ENCODE peak calls at places on chromosomes 6 and 20, in four cellular contexts. One of them, this sample, is unnamed.

GRCh38 chr6:106804238-106805016 is 170.1 kb downstream of the CD24 start:
- DNase-seq in fibroblast of the aortic adventitia: no peak
- DNase-seq in NCI-H1092: no peak
- DNase-seq in stimulated activated CD4-positive, alpha-beta T cell treated with anti-CD3 and anti-CD28 coated beads, Interleukin-4, amount 100 ng/mL, for 1 hour: no peak
- DNase-seq in this sample: no peak

GRCh38 chr6:3230275-3231212 is 3.1 kb upstream of the TUBB2B start:
- DNase-seq in fibroblast of the aortic adventitia: peak; percentile 19
- DNase-seq in NCI-H1092: peak; percentile 60
- DNase-seq in stimulated activated CD4-positive, alpha-beta T cell treated with anti-CD3 and anti-CD28 coated beads, Interleukin-4, amount 100 ng/mL, for 1 hour: no peak
- DNase-seq in this sample: no peak

GRCh38 chr6:41193884-41194283 is 7.1 kb downstream of the TREML2 start:
- DNase-seq in fibroblast of the aortic adventitia: no peak
- DNase-seq in stimulated activated CD4-positive, alpha-beta T cell treated with anti-CD3 and anti-CD28 coated beads, Interleukin-4, amount 100 ng/mL, for 1 hour: no peak
- DNase-seq in NCI-H1092: no peak
- DNase-seq in this sample: no peak

GRCh38 chr6:28522594-28523557 is 2.8 kb upstream of the GPX5 start:
- DNase-seq in fibroblast of the aortic adventitia: no peak
- DNase-seq in NCI-H1092: no peak
- DNase-seq in stimulated activated CD4-positive, alpha-beta T cell treated with anti-CD3 and anti-CD28 coated beads, Interleukin-4, amount 100 ng/mL, for 1 hour: peak; percentile 8
- DNase-seq in this sample: no peak

GRCh38 chr20:50368813-50369224 is 141.4 kb upstream of the PTPN1 start:
- DNase-seq in stimulated activated CD4-positive, alpha-beta T cell treated with anti-CD3 and anti-CD28 coated beads, Interleukin-4, amount 100 ng/mL, for 1 hour: no peak
- DNase-seq in fibroblast of the aortic adventitia: peak; percentile 34
- DNase-seq in NCI-H1092: no peak
- DNase-seq in this sample: no peak

GRCh38 chr20:6162239-6162638 is 39.4 kb upstream of the FERMT1 start:
- DNase-seq in fibroblast of the aortic adventitia: peak; percentile 77
- DNase-seq in NCI-H1092: peak; percentile 69
- DNase-seq in stimulated activated CD4-positive, alpha-beta T cell treated with anti-CD3 and anti-CD28 coated beads, Interleukin-4, amount 100 ng/mL, for 1 hour: no peak
- DNase-seq in this sample: peak; percentile 49

GRCh38 chr20:37711987-37712961 is 18.4 kb downstream of the CTNNBL1 start:
- DNase-seq in stimulated activated CD4-positive, alpha-beta T cell treated with anti-CD3 and anti-CD28 coated beads, Interleukin-4, amount 100 ng/mL, for 1 hour: no peak
- DNase-seq in NCI-H1092: peak; percentile 79
- DNase-seq in fibroblast of the aortic adventitia: no peak
- DNase-seq in this sample: no peak

GRCh38 chr6:87333033-87333432 is 4.0 kb upstream of the GJB7 start:
- DNase-seq in NCI-H1092: no peak
- DNase-seq in stimulated activated CD4-positive, alpha-beta T cell treated with anti-CD3 and anti-CD28 coated beads, Interleukin-4, amount 100 ng/mL, for 1 hour: no peak
- DNase-seq in fibroblast of the aortic adventitia: no peak
- DNase-seq in this sample: no peak

GRCh38 chr20:39069976-39070375 is 107.8 kb downstream of the DHX35 start:
- DNase-seq in fibroblast of the aortic adventitia: no peak
- DNase-seq in stimulated activated CD4-positive, alpha-beta T cell treated with anti-CD3 and anti-CD28 coated beads, Interleukin-4, amount 100 ng/mL, for 1 hour: no peak
- DNase-seq in NCI-H1092: no peak
- DNase-seq in this sample: no peak

GRCh38 chr6:36851632-36852031 is 12.4 kb upstream of the CPNE5 start:
- DNase-seq in stimulated activated CD4-positive, alpha-beta T cell treated with anti-CD3 and anti-CD28 coated beads, Interleukin-4, amount 100 ng/mL, for 1 hour: no peak
- DNase-seq in NCI-H1092: no peak
- DNase-seq in fibroblast of the aortic adventitia: peak; percentile 40
- DNase-seq in this sample: no peak

GRCh38 chr6:155031091-155031490 is 36.0 kb downstream of the TIAM2 start:
- DNase-seq in NCI-H1092: no peak
- DNase-seq in stimulated activated CD4-positive, alpha-beta T cell treated with anti-CD3 and anti-CD28 coated beads, Interleukin-4, amount 100 ng/mL, for 1 hour: no peak
- DNase-seq in fibroblast of the aortic adventitia: no peak
- DNase-seq in this sample: no peak

GRCh38 chr6:27168586-27169443 is 78.7 kb upstream of the PRSS16 start:
- DNase-seq in fibroblast of the aortic adventitia: peak; percentile 54
- DNase-seq in stimulated activated CD4-positive, alpha-beta T cell treated with anti-CD3 and anti-CD28 coated beads, Interleukin-4, amount 100 ng/mL, for 1 hour: no peak
- DNase-seq in NCI-H1092: no peak
- DNase-seq in this sample: no peak

GRCh38 chr20:50144362-50144761 is 9.2 kb downstream of the PEDS1 start:
- DNase-seq in fibroblast of the aortic adventitia: peak; percentile 99
- DNase-seq in NCI-H1092: no peak
- DNase-seq in stimulated activated CD4-positive, alpha-beta T cell treated with anti-CD3 and anti-CD28 coated beads, Interleukin-4, amount 100 ng/mL, for 1 hour: no peak
- DNase-seq in this sample: no peak

GRCh38 chr6:27479319-27480182 is 6.6 kb upstream of the ZNF184 start:
- DNase-seq in NCI-H1092: peak; percentile 40
- DNase-seq in stimulated activated CD4-positive, alpha-beta T cell treated with anti-CD3 and anti-CD28 coated beads, Interleukin-4, amount 100 ng/mL, for 1 hour: peak; percentile 86
- DNase-seq in fibroblast of the aortic adventitia: peak; percentile 98
- DNase-seq in this sample: peak; percentile 73

GRCh38 chr20:4767084-4767483 is 45.4 kb downstream of the PRND start:
- DNase-seq in fibroblast of the aortic adventitia: no peak
- DNase-seq in NCI-H1092: no peak
- DNase-seq in stimulated activated CD4-positive, alpha-beta T cell treated with anti-CD3 and anti-CD28 coated beads, Interleukin-4, amount 100 ng/mL, for 1 hour: no peak
- DNase-seq in this sample: no peak

GRCh38 chr6:11833626-11834592 is 55.3 kb upstream of the ADTRP start:
- DNase-seq in NCI-H1092: no peak
- DNase-seq in stimulated activated CD4-positive, alpha-beta T cell treated with anti-CD3 and anti-CD28 coated beads, Interleukin-4, amount 100 ng/mL, for 1 hour: no peak
- DNase-seq in fibroblast of the aortic adventitia: no peak
- DNase-seq in this sample: no peak

GRCh38 chr6:33324139-33324538 is 6.6 kb upstream of the ZBTB22 start:
- DNase-seq in NCI-H1092: no peak
- DNase-seq in fibroblast of the aortic adventitia: no peak
- DNase-seq in stimulated activated CD4-positive, alpha-beta T cell treated with anti-CD3 and anti-CD28 coated beads, Interleukin-4, amount 100 ng/mL, for 1 hour: no peak
- DNase-seq in this sample: no peak

GRCh38 chr20:22584922-22585785 is 782 bp upstream of the FOXA2 start:
- DNase-seq in fibroblast of the aortic adventitia: no peak
- DNase-seq in stimulated activated CD4-positive, alpha-beta T cell treated with anti-CD3 and anti-CD28 coated beads, Interleukin-4, amount 100 ng/mL, for 1 hour: no peak
- DNase-seq in NCI-H1092: peak; percentile 58
- DNase-seq in this sample: no peak

GRCh38 chr20:24619212-24619611 is 149.8 kb downstream of the SYNDIG1 start:
- DNase-seq in NCI-H1092: no peak
- DNase-seq in fibroblast of the aortic adventitia: no peak
- DNase-seq in stimulated activated CD4-positive, alpha-beta T cell treated with anti-CD3 and anti-CD28 coated beads, Interleukin-4, amount 100 ng/mL, for 1 hour: no peak
- DNase-seq in this sample: no peak

GRCh38 chr20:59813948-59814834 is 119.2 kb downstream of the SYCP2 start:
- DNase-seq in NCI-H1092: no peak
- DNase-seq in stimulated activated CD4-positive, alpha-beta T cell treated with anti-CD3 and anti-CD28 coated beads, Interleukin-4, amount 100 ng/mL, for 1 hour: no peak
- DNase-seq in fibroblast of the aortic adventitia: no peak
- DNase-seq in this sample: no peak

GRCh38 chr20:18314786-18315406 is 26.6 kb downstream of the ZNF133 start:
- DNase-seq in fibroblast of the aortic adventitia: peak; percentile 34
- DNase-seq in NCI-H1092: no peak
- DNase-seq in stimulated activated CD4-positive, alpha-beta T cell treated with anti-CD3 and anti-CD28 coated beads, Interleukin-4, amount 100 ng/mL, for 1 hour: no peak
- DNase-seq in this sample: no peak

GRCh38 chr20:20930500-20930899 is 175.7 kb downstream of the LINC00237 start:
- DNase-seq in stimulated activated CD4-positive, alpha-beta T cell treated with anti-CD3 and anti-CD28 coated beads, Interleukin-4, amount 100 ng/mL, for 1 hour: no peak
- DNase-seq in fibroblast of the aortic adventitia: no peak
- DNase-seq in NCI-H1092: no peak
- DNase-seq in this sample: no peak

GRCh38 chr6:35238843-35239289 is 20.7 kb upstream of the ZNF76 start:
- DNase-seq in NCI-H1092: no peak
- DNase-seq in stimulated activated CD4-positive, alpha-beta T cell treated with anti-CD3 and anti-CD28 coated beads, Interleukin-4, amount 100 ng/mL, for 1 hour: no peak
- DNase-seq in fibroblast of the aortic adventitia: peak; percentile 35
- DNase-seq in this sample: no peak

GRCh38 chr6:36073587-36073986 is 46.0 kb downstream of the MAPK14 start:
- DNase-seq in NCI-H1092: no peak
- DNase-seq in stimulated activated CD4-positive, alpha-beta T cell treated with anti-CD3 and anti-CD28 coated beads, Interleukin-4, amount 100 ng/mL, for 1 hour: no peak
- DNase-seq in fibroblast of the aortic adventitia: no peak
- DNase-seq in this sample: no peak

GRCh38 chr20:59598625-59599310 is 5.6 kb upstream of the PHACTR3 start:
- DNase-seq in NCI-H1092: no peak
- DNase-seq in stimulated activated CD4-positive, alpha-beta T cell treated with anti-CD3 and anti-CD28 coated beads, Interleukin-4, amount 100 ng/mL, for 1 hour: peak; percentile 17
- DNase-seq in fibroblast of the aortic adventitia: peak; percentile 1
- DNase-seq in this sample: no peak

GRCh38 chr6:14876778-14877613 is 368.9 kb upstream of the JARID2 start:
- DNase-seq in stimulated activated CD4-positive, alpha-beta T cell treated with anti-CD3 and anti-CD28 coated beads, Interleukin-4, amount 100 ng/mL, for 1 hour: no peak
- DNase-seq in NCI-H1092: no peak
- DNase-seq in fibroblast of the aortic adventitia: peak; percentile 78
- DNase-seq in this sample: no peak

GRCh38 chr6:101614774-101615173 is 221.3 kb downstream of the GRIK2 start:
- DNase-seq in stimulated activated CD4-positive, alpha-beta T cell treated with anti-CD3 and anti-CD28 coated beads, Interleukin-4, amount 100 ng/mL, for 1 hour: no peak
- DNase-seq in NCI-H1092: no peak
- DNase-seq in fibroblast of the aortic adventitia: peak; percentile 44
- DNase-seq in this sample: no peak

GRCh38 chr6:2949121-2949520 is 22.2 kb downstream of the SERPINB6 start:
- DNase-seq in NCI-H1092: no peak
- DNase-seq in fibroblast of the aortic adventitia: no peak
- DNase-seq in stimulated activated CD4-positive, alpha-beta T cell treated with anti-CD3 and anti-CD28 coated beads, Interleukin-4, amount 100 ng/mL, for 1 hour: no peak
- DNase-seq in this sample: peak; percentile 3